ENCODE peak calls at places on chromosomes 1 and 21, in eight cellular contexts. One of them, this sample, is unnamed.

GRCh38 chr1:201500670-201501120 is 6.2 kb downstream of the CSRP1 start:
- DNase-seq in fibroblast of lung: peak; percentile 74
- DNase-seq in mammary epithelial cell: no peak
- DNase-seq in uterus: peak; percentile 62
- DNase-seq in DND-41: no peak
- DNase-seq in prostate gland: peak; percentile 55
- DNase-seq in brain microvascular endothelial cell: no peak
- DNase-seq in psoas muscle: no peak
- DNase-seq in this sample: no peak

GRCh38 chr1:24933468-24933867 is 3.4 kb upstream of the RUNX3 start:
- DNase-seq in uterus: no peak
- DNase-seq in psoas muscle: peak; percentile 47
- DNase-seq in fibroblast of lung: no peak
- DNase-seq in mammary epithelial cell: no peak
- DNase-seq in prostate gland: no peak
- DNase-seq in DND-41: no peak
- DNase-seq in brain microvascular endothelial cell: no peak
- DNase-seq in this sample: no peak

GRCh38 chr1:155195201-155196102 is 12.2 kb downstream of the THBS3 start:
- DNase-seq in uterus: no peak
- DNase-seq in DND-41: no peak
- DNase-seq in psoas muscle: peak; percentile 64
- DNase-seq in fibroblast of lung: peak; percentile 10
- DNase-seq in prostate gland: no peak
- DNase-seq in brain microvascular endothelial cell: no peak
- DNase-seq in mammary epithelial cell: peak; percentile 35
- DNase-seq in this sample: no peak

GRCh38 chr1:186550832-186551231 is 89.9 kb upstream of the PDC start:
- DNase-seq in brain microvascular endothelial cell: no peak
- DNase-seq in psoas muscle: no peak
- DNase-seq in mammary epithelial cell: no peak
- DNase-seq in uterus: no peak
- DNase-seq in DND-41: no peak
- DNase-seq in prostate gland: no peak
- DNase-seq in fibroblast of lung: no peak
- DNase-seq in this sample: no peak

GRCh38 chr1:115810609-115811008 is 30.3 kb downstream of the NHLH2 start:
- DNase-seq in DND-41: no peak
- DNase-seq in fibroblast of lung: no peak
- DNase-seq in prostate gland: no peak
- DNase-seq in uterus: no peak
- DNase-seq in brain microvascular endothelial cell: no peak
- DNase-seq in mammary epithelial cell: no peak
- DNase-seq in psoas muscle: no peak
- DNase-seq in this sample: no peak

GRCh38 chr1:58409826-58410225 is 136.7 kb downstream of the OMA1 start:
- DNase-seq in fibroblast of lung: no peak
- DNase-seq in psoas muscle: no peak
- DNase-seq in DND-41: no peak
- DNase-seq in uterus: peak; percentile 46
- DNase-seq in mammary epithelial cell: no peak
- DNase-seq in brain microvascular endothelial cell: no peak
- DNase-seq in prostate gland: peak; percentile 5
- DNase-seq in this sample: peak; percentile 45

GRCh38 chr1:14017531-14017961 is 317.6 kb downstream of the PRDM2 start:
- DNase-seq in DND-41: no peak
- DNase-seq in prostate gland: no peak
- DNase-seq in psoas muscle: no peak
- DNase-seq in uterus: no peak
- DNase-seq in brain microvascular endothelial cell: no peak
- DNase-seq in mammary epithelial cell: no peak
- DNase-seq in fibroblast of lung: no peak
- DNase-seq in this sample: peak; percentile 12

GRCh38 chr1:63261736-63262142 is 60.6 kb upstream of the FOXD3 start:
- DNase-seq in prostate gland: no peak
- DNase-seq in brain microvascular endothelial cell: no peak
- DNase-seq in psoas muscle: no peak
- DNase-seq in uterus: no peak
- DNase-seq in mammary epithelial cell: peak; percentile 24
- DNase-seq in DND-41: no peak
- DNase-seq in fibroblast of lung: peak; percentile 15
- DNase-seq in this sample: no peak

GRCh38 chr1:174017231-174017970 is 4.8 kb downstream of the RC3H1 start:
- DNase-seq in mammary epithelial cell: no peak
- DNase-seq in psoas muscle: no peak
- DNase-seq in DND-41: no peak
- DNase-seq in fibroblast of lung: no peak
- DNase-seq in prostate gland: no peak
- DNase-seq in uterus: no peak
- DNase-seq in brain microvascular endothelial cell: no peak
- DNase-seq in this sample: no peak

GRCh38 chr1:218718977-218719376 is 373.8 kb downstream of the TGFB2 start:
- DNase-seq in brain microvascular endothelial cell: peak; percentile 82
- DNase-seq in uterus: no peak
- DNase-seq in psoas muscle: no peak
- DNase-seq in mammary epithelial cell: no peak
- DNase-seq in DND-41: no peak
- DNase-seq in fibroblast of lung: peak; percentile 96
- DNase-seq in prostate gland: no peak
- DNase-seq in this sample: no peak

GRCh38 chr1:210117681-210118170 is 114.9 kb upstream of the SERTAD4 start:
- DNase-seq in DND-41: no peak
- DNase-seq in psoas muscle: no peak
- DNase-seq in mammary epithelial cell: no peak
- DNase-seq in brain microvascular endothelial cell: no peak
- DNase-seq in uterus: no peak
- DNase-seq in prostate gland: no peak
- DNase-seq in fibroblast of lung: no peak
- DNase-seq in this sample: no peak

GRCh38 chr1:4975856-4976255 is 321.4 kb downstream of the AJAP1 start:
- DNase-seq in uterus: no peak
- DNase-seq in prostate gland: no peak
- DNase-seq in mammary epithelial cell: no peak
- DNase-seq in brain microvascular endothelial cell: no peak
- DNase-seq in DND-41: no peak
- DNase-seq in fibroblast of lung: no peak
- DNase-seq in psoas muscle: no peak
- DNase-seq in this sample: no peak

GRCh38 chr1:2934173-2934540 is 87.1 kb upstream of the ACTRT2 start:
- DNase-seq in uterus: no peak
- DNase-seq in DND-41: no peak
- DNase-seq in fibroblast of lung: no peak
- DNase-seq in prostate gland: no peak
- DNase-seq in brain microvascular endothelial cell: no peak
- DNase-seq in psoas muscle: peak; percentile 28
- DNase-seq in mammary epithelial cell: no peak
- DNase-seq in this sample: no peak

GRCh38 chr21:44867464-44867863 is 6.0 kb downstream of the PTTG1IP start:
- DNase-seq in psoas muscle: no peak
- DNase-seq in DND-41: no peak
- DNase-seq in prostate gland: no peak
- DNase-seq in fibroblast of lung: no peak
- DNase-seq in uterus: no peak
- DNase-seq in mammary epithelial cell: no peak
- DNase-seq in brain microvascular endothelial cell: no peak
- DNase-seq in this sample: no peak

GRCh38 chr1:22652881-22653316 is at the start of gene C1QB:
- DNase-seq in prostate gland: no peak
- DNase-seq in DND-41: no peak
- DNase-seq in brain microvascular endothelial cell: no peak
- DNase-seq in fibroblast of lung: no peak
- DNase-seq in mammary epithelial cell: no peak
- DNase-seq in psoas muscle: peak; percentile 73
- DNase-seq in uterus: no peak
- DNase-seq in this sample: no peak

GRCh38 chr1:213070399-213070798 is 19.4 kb downstream of the RPS6KC1 start:
- DNase-seq in prostate gland: peak; percentile 9
- DNase-seq in fibroblast of lung: peak; percentile 92
- DNase-seq in mammary epithelial cell: peak; percentile 49
- DNase-seq in uterus: no peak
- DNase-seq in psoas muscle: no peak
- DNase-seq in DND-41: no peak
- DNase-seq in brain microvascular endothelial cell: peak; percentile 59
- DNase-seq in this sample: peak; percentile 5

DNA sequence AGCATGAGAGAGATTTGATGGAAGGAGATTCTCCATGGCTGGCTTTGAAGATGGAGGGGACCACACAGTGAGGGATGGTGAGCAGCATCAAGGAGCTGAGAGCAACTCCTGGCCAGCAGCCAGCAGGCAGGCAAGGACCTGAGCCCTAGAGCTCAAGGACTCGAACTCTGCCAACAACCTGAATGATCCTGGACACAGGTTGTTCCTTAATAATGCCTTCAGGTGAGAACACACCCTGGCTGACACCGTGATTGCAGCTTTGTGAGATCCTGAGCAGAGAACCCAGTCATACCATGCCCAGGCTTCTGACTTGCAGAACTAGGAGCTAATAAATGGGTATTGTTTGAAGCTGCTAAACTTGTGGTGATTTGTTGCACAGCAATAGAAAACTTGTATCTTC is 183.1 kb downstream of the LMX1A start:
- DNase-seq in prostate gland: peak; percentile 81
- DNase-seq in mammary epithelial cell: peak; percentile 39
- DNase-seq in DND-41: no peak
- DNase-seq in brain microvascular endothelial cell: no peak
- DNase-seq in fibroblast of lung: no peak
- DNase-seq in uterus: no peak
- DNase-seq in psoas muscle: no peak
- DNase-seq in this sample: no peak
- H3K4me3 ChIP-seq in prostate gland: no peak overlapping the region
- H3K4me3 ChIP-seq in mammary epithelial cell: no peak overlapping the region
- H3K4me3 ChIP-seq in DND-41: no peak overlapping the region
- H3K4me3 ChIP-seq in brain microvascular endothelial cell: no peak overlapping the region
- H3K4me3 ChIP-seq in fibroblast of lung: no peak overlapping the region
- H3K4me3 ChIP-seq in uterus: no peak overlapping the region
- H3K4me3 ChIP-seq in psoas muscle: no peak overlapping the region
- H3K4me3 ChIP-seq in this sample: no peak overlapping the region

GRCh38 chr1:217522280-217522679 is 108.6 kb downstream of the GPATCH2 start:
- DNase-seq in uterus: no peak
- DNase-seq in prostate gland: no peak
- DNase-seq in mammary epithelial cell: no peak
- DNase-seq in DND-41: no peak
- DNase-seq in psoas muscle: no peak
- DNase-seq in fibroblast of lung: peak; percentile 48
- DNase-seq in brain microvascular endothelial cell: no peak
- DNase-seq in this sample: no peak

GRCh38 chr1:217526636-217527035 is 104.3 kb downstream of the GPATCH2 start:
- DNase-seq in uterus: no peak
- DNase-seq in brain microvascular endothelial cell: peak; percentile 2
- DNase-seq in prostate gland: no peak
- DNase-seq in DND-41: no peak
- DNase-seq in psoas muscle: no peak
- DNase-seq in mammary epithelial cell: peak; percentile 33
- DNase-seq in fibroblast of lung: no peak
- DNase-seq in this sample: no peak

GRCh38 chr1:217527151-217527550 is 103.7 kb downstream of the GPATCH2 start:
- DNase-seq in psoas muscle: no peak
- DNase-seq in uterus: no peak
- DNase-seq in prostate gland: no peak
- DNase-seq in DND-41: no peak
- DNase-seq in mammary epithelial cell: peak; percentile 81
- DNase-seq in brain microvascular endothelial cell: no peak
- DNase-seq in fibroblast of lung: no peak
- DNase-seq in this sample: no peak

GRCh38 chr1:217525773-217526490 is 105.0 kb downstream of the GPATCH2 start:
- DNase-seq in uterus: no peak
- DNase-seq in prostate gland: no peak
- DNase-seq in DND-41: no peak
- DNase-seq in mammary epithelial cell: no peak
- DNase-seq in fibroblast of lung: peak; percentile 49
- DNase-seq in brain microvascular endothelial cell: no peak
- DNase-seq in psoas muscle: no peak
- DNase-seq in this sample: no peak

DNA sequence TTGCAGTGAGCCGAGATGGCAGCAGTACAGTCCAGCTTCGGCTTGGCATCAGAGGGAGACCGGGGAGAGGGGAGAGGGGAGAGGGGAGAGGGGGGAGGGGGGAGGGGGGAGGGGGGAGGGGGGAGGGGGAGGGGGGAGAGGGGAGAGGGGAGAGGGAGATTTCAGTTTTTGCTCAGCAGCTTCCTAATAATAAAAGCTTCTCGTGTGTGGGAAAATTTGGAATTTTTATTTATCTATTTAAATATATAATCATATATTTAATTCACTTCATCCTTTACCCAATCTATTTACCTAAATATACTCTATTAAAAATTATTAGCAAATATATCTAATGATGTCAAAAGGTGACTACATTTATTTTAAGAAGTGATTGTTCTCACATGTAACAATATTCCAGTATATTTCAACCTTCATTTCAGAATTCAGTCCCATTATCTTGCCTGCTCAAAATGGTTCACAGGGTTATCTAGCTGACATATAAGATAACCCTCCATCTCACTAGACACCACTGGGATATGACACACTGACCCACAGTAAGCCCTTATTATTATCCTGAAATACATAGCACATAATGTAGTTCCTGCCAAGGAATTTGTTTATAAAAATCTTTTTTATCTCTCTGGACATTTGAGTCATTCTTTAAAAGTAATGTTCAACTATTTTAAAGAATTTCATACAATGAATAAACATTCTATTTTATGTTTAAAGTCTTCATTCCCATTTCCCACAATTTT is 105.9 kb downstream of the GPATCH2 start:
- DNase-seq in fibroblast of lung: peak; percentile 71
- DNase-seq in mammary epithelial cell: no peak
- DNase-seq in prostate gland: no peak
- DNase-seq in uterus: no peak
- DNase-seq in brain microvascular endothelial cell: peak; percentile 24
- DNase-seq in psoas muscle: no peak
- DNase-seq in DND-41: no peak
- DNase-seq in this sample: no peak
- TF ChIP-seq CTCF in fibroblast of lung: no peak
- TF ChIP-seq CTCF in mammary epithelial cell: no peak
- TF ChIP-seq CTCF in prostate gland: no peak
- TF ChIP-seq CTCF in uterus: no peak
- TF ChIP-seq CTCF in brain microvascular endothelial cell: no peak
- TF ChIP-seq CTCF in psoas muscle: no peak
- TF ChIP-seq CTCF in DND-41: no peak
- TF ChIP-seq CTCF in this sample: no peak

GRCh38 chr1:42186172-42186571 is 21.6 kb upstream of the GUCA2A start:
- DNase-seq in uterus: no peak
- DNase-seq in psoas muscle: no peak
- DNase-seq in brain microvascular endothelial cell: peak; percentile 66
- DNase-seq in DND-41: no peak
- DNase-seq in fibroblast of lung: peak; percentile 43
- DNase-seq in mammary epithelial cell: peak; percentile 53
- DNase-seq in prostate gland: no peak
- DNase-seq in this sample: peak; percentile 18
- H3K36me3 ChIP-seq in uterus: no peaks in the 10 kb centered on the region
- H3K36me3 ChIP-seq in psoas muscle: peaks cover 90% of the 10 kb centered on the region
- H3K36me3 ChIP-seq in brain microvascular endothelial cell: peaks cover 9% of the 10 kb centered on the region
- H3K36me3 ChIP-seq in DND-41: peaks cover 74% of the 10 kb centered on the region
- H3K36me3 ChIP-seq in fibroblast of lung: no peaks in the 10 kb centered on the region
- H3K36me3 ChIP-seq in mammary epithelial cell: peaks cover 11% of the 10 kb centered on the region
- H3K36me3 ChIP-seq in prostate gland: no peaks in the 10 kb centered on the region
- H3K36me3 ChIP-seq in this sample: no peaks in the 10 kb centered on the region

DNA sequence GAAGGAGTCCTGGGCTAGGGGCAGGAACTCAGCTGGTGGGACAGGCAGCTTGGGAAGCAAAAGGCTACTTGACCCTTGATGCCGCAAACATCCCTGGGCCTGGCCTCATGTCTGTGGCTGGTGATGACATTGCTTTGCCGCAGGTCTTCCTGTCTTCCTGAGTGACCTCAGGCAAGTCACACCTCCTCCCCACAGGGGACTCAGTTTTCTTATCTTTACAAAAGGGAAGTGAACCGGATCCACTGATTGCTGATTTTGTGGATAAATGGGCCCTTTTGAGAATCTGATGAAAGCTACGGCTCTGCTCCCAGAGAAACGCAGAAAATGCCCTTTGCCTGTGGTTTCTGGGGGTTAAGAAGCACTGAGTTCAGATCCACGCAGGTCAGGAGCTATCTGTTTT is 20.7 kb downstream of the PLOD1 start:
- DNase-seq in mammary epithelial cell: no peak
- DNase-seq in brain microvascular endothelial cell: no peak
- DNase-seq in DND-41: no peak
- DNase-seq in prostate gland: no peak
- DNase-seq in psoas muscle: no peak
- DNase-seq in fibroblast of lung: no peak
- DNase-seq in uterus: no peak
- DNase-seq in this sample: no peak
- H3K4me3 ChIP-seq in mammary epithelial cell: no peak overlapping the region
- H3K4me3 ChIP-seq in brain microvascular endothelial cell: no peak overlapping the region
- H3K4me3 ChIP-seq in DND-41: no peak overlapping the region
- H3K4me3 ChIP-seq in prostate gland: no peak overlapping the region
- H3K4me3 ChIP-seq in psoas muscle: no peak overlapping the region
- H3K4me3 ChIP-seq in fibroblast of lung: no peak overlapping the region
- H3K4me3 ChIP-seq in uterus: no peak overlapping the region
- H3K4me3 ChIP-seq in this sample: no peak overlapping the region

This sample was measured in kidney epithelial cell.